ENCODE peak calls at places on chromosomes 7 and 10, in ten cellular contexts. X is CD4-positive, alpha-beta memory T cell; F is esophagus squamous epithelium; A is heart left ventricle; Z is psoas muscle; N is CD8-positive, alpha-beta memory T cell; Y is left ventricle myocardium inferior; S is PC-3; J is upper lobe of right lung; W is uterus. K is an unnamed sample. For H3K9me3 and H3K4me1, the result is how much of the 10 kb centered on the place peaks cover.

GRCh38 chr10:129031233-129032150 is 435.5 kb upstream of the MGMT start:
- DNase-seq in X (peak), F (no peak), A (peak), Z (peak), N (peak), Y (peak), S (peak), J (no peak), W (peak), K (no peak)

GRCh38 chr7:104862719-104863118 is 151.3 kb upstream of the KMT2E start:
- DNase-seq in X (no peak), F (no peak), A (no peak), Z (no peak), N (no peak), Y (no peak), S (peak), J (no peak), W (no peak), K (no peak)

GRCh38 chr7:70189776-70190175 is 591.5 kb downstream of the AUTS2 start:
- DNase-seq in X (no peak), F (no peak), A (no peak), Z (no peak), N (no peak), Y (no peak), S (no peak), J (no peak), W (no peak), K (no peak)

GRCh38 chr10:127392351-127393235 is 156.5 kb upstream of the NPS start:
- DNase-seq in X (no peak), F (no peak), A (no peak), Z (no peak), N (no peak), Y (no peak), S (no peak), J (no peak), W (no peak), K (no peak)

GRCh38 chr7:40641717-40642116 is 506.9 kb downstream of the SUGCT start:
- DNase-seq in X (no peak), F (no peak), A (no peak), Z (no peak), N (no peak), Y (no peak), S (no peak), J (no peak), W (no peak), K (no peak)

GRCh38 chr7:128408709-128409434 is 910 bp downstream of the IMPDH1 start:
- DNase-seq in X (no peak), F (no peak), A (no peak), Z (no peak), N (no peak), Y (no peak), S (no peak), J (peak), W (peak), K (peak)

GRCh38 chr7:135251502-135252327 is 18.1 kb downstream of the STRA8 start:
- DNase-seq in X (no peak), F (no peak), A (no peak), Z (no peak), N (no peak), Y (no peak), S (no peak), J (peak), W (no peak), K (no peak)

GRCh38 chr7:159025161-159025779 is 119.4 kb downstream of the VIPR2 start:
- DNase-seq in X (no peak), F (no peak), A (no peak), Z (no peak), N (no peak), Y (no peak), S (no peak), J (peak), W (no peak), K (no peak)

GRCh38 chr7:28570113-28570969 is 158.0 kb downstream of the CREB5 start:
- DNase-seq in X (no peak), F (no peak), A (no peak), Z (no peak), N (no peak), Y (no peak), S (no peak), J (no peak), W (no peak), K (no peak)

GRCh38 chr7:48497521-48497920 is 326.3 kb downstream of the ABCA13 start:
- DNase-seq in X (no peak), F (no peak), A (no peak), Z (no peak), N (no peak), Y (no peak), S (no peak), J (no peak), W (no peak), K (no peak)

GRCh38 chr10:107880185-107880584 is 715.7 kb upstream of the SORCS1 start:
- DNase-seq in X (no peak), F (no peak), A (no peak), Z (no peak), N (no peak), Y (no peak), S (no peak), J (no peak), W (no peak), K (no peak)
- H3K9me3 ChIP-seq in X (under half), F (under half), A (under half), Z (under half), N (under half), Y (half or more), S (under half), J (under half), W (under half), K (under half)

GRCh38 chr10:61903991-61904350 is 2.5 kb downstream of the ARID5B start:
- DNase-seq in X (no peak), F (no peak), A (no peak), Z (no peak), N (no peak), Y (no peak), S (peak), J (no peak), W (no peak), K (no peak)

GRCh38 chr10:61904711-61905445 is 3.4 kb downstream of the ARID5B start:
- DNase-seq in X (no peak), F (no peak), A (no peak), Z (no peak), N (peak), Y (no peak), S (peak), J (no peak), W (peak), K (peak)

GRCh38 chr10:61902448-61903183 is 1.1 kb downstream of the ARID5B start:
- DNase-seq in X (peak), F (no peak), A (peak), Z (no peak), N (peak), Y (peak), S (peak), J (no peak), W (peak), K (peak)

GRCh38 chr10:61901829-61902447 is 439 bp downstream of the ARID5B start:
- DNase-seq in X (no peak), F (no peak), A (no peak), Z (no peak), N (no peak), Y (no peak), S (no peak), J (no peak), W (no peak), K (no peak)

DNA sequence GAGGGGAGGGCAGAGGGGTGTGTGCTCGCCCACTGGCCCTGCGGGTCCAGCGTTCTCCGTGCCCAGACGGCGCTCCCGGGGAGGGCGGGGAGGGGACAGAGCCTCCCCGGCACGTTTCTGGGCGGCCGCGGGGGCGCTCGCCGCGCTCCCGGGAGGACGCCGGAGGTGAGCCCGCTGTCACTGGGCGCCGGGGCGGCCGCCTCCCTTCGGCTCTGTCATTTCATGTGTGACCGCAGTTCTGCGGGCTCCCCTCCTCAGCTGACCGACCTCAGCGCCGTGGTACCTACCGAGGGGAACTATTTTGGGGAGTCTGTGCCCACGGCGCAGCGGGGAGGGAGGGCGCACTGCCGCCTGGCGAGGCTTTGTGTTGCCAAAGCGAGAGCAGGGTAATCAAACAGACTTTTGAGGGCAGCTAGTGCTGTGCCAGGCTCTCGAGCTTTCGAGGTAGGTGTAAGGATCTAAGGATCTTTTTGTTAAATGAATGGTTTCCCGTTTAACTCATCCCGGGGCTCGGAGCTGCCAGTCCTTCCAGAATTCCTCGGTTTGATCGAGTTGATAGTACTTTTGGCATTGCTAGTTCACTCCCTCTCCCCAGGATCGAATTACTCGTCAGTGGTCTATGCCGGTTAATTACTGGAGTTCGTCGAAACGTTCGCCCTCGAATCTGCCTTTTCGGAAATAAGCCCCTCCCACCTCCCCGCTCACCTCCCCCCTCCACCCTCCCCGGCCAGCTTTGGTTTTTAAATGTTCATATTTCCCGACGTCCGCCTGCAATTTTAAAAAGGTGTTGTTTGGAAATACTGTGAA is 1.9 kb downstream of the ARID5B start:
- DNase-seq in X (peak), F (no peak), A (peak), Z (peak), N (peak), Y (peak), S (peak), J (peak), W (peak), K (no peak)
- H3K4me1 ChIP-seq in X (half or more), F (under half), A (under half), Z (under half), N (under half), Y (half or more), S (under half), J (under half), W (under half), K (under half)

DNA sequence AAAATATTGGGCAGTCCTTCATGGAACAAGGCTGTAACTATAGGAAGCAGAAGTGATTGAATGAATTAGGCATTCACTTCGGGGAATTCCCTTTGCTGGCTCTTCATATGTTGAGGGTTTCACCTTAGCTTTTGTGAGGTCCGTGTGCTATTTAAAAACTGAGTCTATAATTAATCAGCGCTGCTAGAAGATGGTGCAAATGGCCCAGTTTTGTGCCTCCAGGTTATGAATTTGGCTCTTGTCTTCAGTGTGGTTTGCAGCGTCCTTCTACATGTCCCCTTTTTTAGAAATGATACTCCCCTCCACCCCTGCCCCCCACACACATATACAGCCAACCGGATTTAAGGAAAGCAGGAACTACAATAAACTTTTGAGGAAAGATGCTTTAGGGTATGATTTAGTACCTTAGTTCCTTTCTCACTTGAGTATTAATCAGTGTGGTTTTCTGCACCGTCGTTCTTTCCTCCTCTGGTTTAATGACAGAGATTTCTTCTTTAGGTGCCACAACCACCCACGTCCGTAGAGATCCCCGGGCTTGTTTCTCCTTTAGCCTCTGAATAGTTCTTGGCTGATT is 110.6 kb upstream of the SAMD8 start:
- DNase-seq in X (no peak), F (no peak), A (no peak), Z (no peak), N (no peak), Y (no peak), S (no peak), J (no peak), W (no peak), K (no peak)
- H3K4me3 ChIP-seq in X (no peak), F (no peak), A (no peak), Z (no peak), N (no peak), Y (no peak), S (no peak), J (no peak), W (no peak), K (no peak)

DNA sequence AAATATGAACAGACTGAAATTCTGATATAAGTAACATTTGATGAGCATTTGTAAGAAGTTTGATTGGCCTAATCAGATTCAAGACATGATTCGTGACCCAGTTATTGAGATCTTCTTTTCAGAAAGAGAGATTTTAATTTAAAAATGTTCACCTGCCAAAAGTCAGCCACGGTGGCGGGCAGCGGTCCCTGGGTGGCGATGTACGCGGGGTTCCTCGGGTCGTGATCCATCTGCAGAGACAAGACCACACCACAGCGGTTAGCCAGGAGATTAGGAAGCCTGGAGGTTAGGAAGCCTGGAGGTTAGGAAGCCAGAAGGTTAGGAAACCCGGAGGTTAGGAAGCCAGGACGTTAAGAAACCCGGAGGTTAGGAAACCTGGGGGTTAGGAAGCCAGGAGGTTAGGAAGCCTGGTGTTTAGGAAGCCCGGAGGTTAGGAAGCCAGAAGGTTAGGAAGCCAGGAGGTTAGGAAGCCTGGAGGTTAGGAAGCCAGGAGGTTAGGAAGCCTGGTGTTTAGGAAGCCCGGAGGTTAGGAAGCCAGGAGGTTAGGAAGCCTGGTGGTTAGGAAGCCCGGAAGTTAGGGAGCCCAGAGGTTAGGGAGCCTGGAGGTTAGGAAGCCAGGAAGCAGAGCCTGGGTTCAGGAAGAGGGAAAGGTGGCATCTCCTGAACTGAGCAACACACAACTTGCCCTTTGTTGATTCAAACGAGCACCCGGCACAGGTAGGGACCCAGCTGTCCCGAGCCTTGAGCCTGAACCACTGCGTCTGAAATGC is 258.5 kb downstream of the DNAJB6 start:
- DNase-seq in X (no peak), F (no peak), A (no peak), Z (no peak), N (no peak), Y (no peak), S (no peak), J (no peak), W (no peak), K (no peak)
- H3K9me3 ChIP-seq in X (under half), F (under half), A (under half), Z (under half), N (under half), Y (under half), S (under half), J (under half), W (under half), K (under half)